ENCODE peak calls at places on chromosomes 1 and 21, in five cellular contexts. One of them, this sample, is unnamed.

GRCh38 chr1:2226525-2227340 is 1.4 kb upstream of the SKI start:
- DNase-seq in GM12891: no peak
- DNase-seq in HepG2: no peak
- DNase-seq in K562: no peak
- DNase-seq in H1: no peak
- DNase-seq in this sample: no peak

GRCh38 chr1:223887724-223888428 is 42.1 kb upstream of the TP53BP2 start:
- DNase-seq in GM12891: no peak
- DNase-seq in K562: no peak
- DNase-seq in HepG2: no peak
- DNase-seq in H1: no peak
- DNase-seq in this sample: no peak

GRCh38 chr1:221675880-221676800 is 65.7 kb downstream of the DUSP10 start:
- DNase-seq in K562: no peak
- DNase-seq in HepG2: peak
- DNase-seq in H1: no peak
- DNase-seq in GM12891: no peak
- DNase-seq in this sample: no peak

GRCh38 chr1:94079056-94079990 is 41.6 kb downstream of the ABCA4 start:
- DNase-seq in K562: no peak
- DNase-seq in HepG2: peak
- DNase-seq in H1: no peak
- DNase-seq in GM12891: no peak
- DNase-seq in this sample: no peak

GRCh38 chr1:86155807-86156561 is 588 bp downstream of the COL24A1 start:
- DNase-seq in K562: no peak
- DNase-seq in GM12891: peak
- DNase-seq in H1: no peak
- DNase-seq in HepG2: no peak
- DNase-seq in this sample: peak

GRCh38 chr1:21297975-21298374 is 7.7 kb upstream of the ECE1 start:
- DNase-seq in GM12891: no peak
- DNase-seq in H1: no peak
- DNase-seq in HepG2: no peak
- DNase-seq in K562: no peak
- DNase-seq in this sample: no peak

GRCh38 chr1:212797681-212798080 is 6.0 kb downstream of the TATDN3 start:
- DNase-seq in H1: no peak
- DNase-seq in K562: no peak
- DNase-seq in HepG2: no peak
- DNase-seq in GM12891: no peak
- DNase-seq in this sample: no peak

GRCh38 chr1:45857101-45857700 is 53.8 kb downstream of the MAST2 start:
- DNase-seq in GM12891: no peak
- DNase-seq in HepG2: peak
- DNase-seq in K562: no peak
- DNase-seq in H1: no peak
- DNase-seq in this sample: no peak

GRCh38 chr21:26840912-26841311 is 4.3 kb downstream of the ADAMTS1 start:
- DNase-seq in HepG2: no peak
- DNase-seq in GM12891: no peak
- DNase-seq in H1: no peak
- DNase-seq in K562: no peak
- DNase-seq in this sample: no peak

GRCh38 chr1:212700892-212701819 is 1.5 kb upstream of the BATF3 start:
- DNase-seq in GM12891: no peak
- DNase-seq in H1: peak
- DNase-seq in K562: peak
- DNase-seq in HepG2: no peak
- DNase-seq in this sample: no peak

GRCh38 chr1:8019229-8019620 is 6.9 kb downstream of the ERRFI1 start:
- DNase-seq in K562: no peak
- DNase-seq in H1: no peak
- DNase-seq in HepG2: no peak
- DNase-seq in GM12891: no peak
- DNase-seq in this sample: no peak

GRCh38 chr1:8017495-8018310 is 8.4 kb downstream of the ERRFI1 start:
- DNase-seq in GM12891: no peak
- DNase-seq in K562: no peak
- DNase-seq in HepG2: peak
- DNase-seq in H1: no peak
- DNase-seq in this sample: no peak

GRCh38 chr1:8021676-8022266 is 4.3 kb downstream of the ERRFI1 start:
- DNase-seq in GM12891: no peak
- DNase-seq in HepG2: no peak
- DNase-seq in H1: no peak
- DNase-seq in K562: no peak
- DNase-seq in this sample: no peak

GRCh38 chr1:8018492-8019228 is 7.4 kb downstream of the ERRFI1 start:
- DNase-seq in GM12891: no peak
- DNase-seq in K562: no peak
- DNase-seq in H1: no peak
- DNase-seq in HepG2: no peak
- DNase-seq in this sample: no peak

GRCh38 chr1:8020032-8020431 is 6.1 kb downstream of the ERRFI1 start:
- DNase-seq in GM12891: no peak
- DNase-seq in K562: no peak
- DNase-seq in HepG2: peak
- DNase-seq in H1: no peak
- DNase-seq in this sample: no peak
- TF ChIP-seq TAF1 in GM12891: no peak
- TF ChIP-seq TAF1 in K562: no peak
- TF ChIP-seq TAF1 in HepG2: no peak
- TF ChIP-seq TAF1 in H1: no peak
- TF ChIP-seq TAF1 in this sample: no peak

DNA sequence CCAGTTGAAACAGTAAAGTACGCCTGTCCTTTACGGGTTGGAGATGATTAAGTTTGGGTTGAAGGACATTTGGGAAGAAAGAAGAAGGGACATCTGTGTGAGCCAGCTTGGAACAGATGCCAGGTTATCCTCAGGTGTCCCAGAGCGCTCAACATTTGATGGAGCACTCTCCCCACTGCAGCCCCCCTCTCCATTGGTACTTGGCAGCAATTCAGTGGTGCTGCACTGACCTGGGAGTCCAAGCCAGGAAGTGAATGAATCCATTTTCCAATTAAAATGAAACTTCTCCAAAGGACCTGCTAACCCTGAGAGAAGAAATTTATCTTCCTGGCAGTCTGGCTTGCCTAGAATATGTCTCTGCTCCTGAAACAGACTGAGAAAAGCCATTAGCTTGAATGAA is 67.1 kb downstream of the FGGY start:
- DNase-seq in HepG2: no peak
- DNase-seq in K562: no peak
- DNase-seq in GM12891: no peak
- DNase-seq in H1: no peak
- DNase-seq in this sample: no peak
- TF ChIP-seq POLR2AphosphoS5 in HepG2: no peak
- TF ChIP-seq POLR2AphosphoS5 in K562: no peak
- TF ChIP-seq POLR2AphosphoS5 in GM12891: no peak
- TF ChIP-seq POLR2AphosphoS5 in H1: no peak
- TF ChIP-seq POLR2AphosphoS5 in this sample: no peak

DNA sequence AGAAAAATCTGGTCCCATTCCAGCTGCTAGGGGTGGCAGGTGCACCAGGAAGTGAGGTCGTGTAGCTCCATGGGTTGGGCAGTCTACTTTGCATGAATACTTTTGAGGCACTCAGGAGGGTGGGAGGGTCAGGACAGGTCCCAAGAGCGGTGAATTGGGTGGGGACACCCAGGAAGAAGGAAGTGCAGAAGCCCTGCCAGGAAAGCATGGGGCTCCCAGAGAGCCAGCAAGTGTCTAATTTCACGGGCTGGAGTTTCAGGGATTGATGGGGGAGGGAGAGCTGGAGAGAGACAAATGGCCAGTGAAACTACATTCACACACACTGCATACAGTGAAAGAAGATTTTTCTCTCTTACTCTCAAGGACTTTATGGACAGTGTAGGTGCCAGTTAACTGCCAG is 137.8 kb downstream of the GALNT2 start:
- DNase-seq in HepG2: no peak
- DNase-seq in GM12891: no peak
- DNase-seq in K562: peak
- DNase-seq in H1: no peak
- DNase-seq in this sample: no peak
- TF ChIP-seq POLR2A in HepG2: no peak
- TF ChIP-seq POLR2A in GM12891: no peak
- TF ChIP-seq POLR2A in K562: no peak
- TF ChIP-seq POLR2A in H1: no peak
- TF ChIP-seq POLR2A in this sample: no peak

GRCh38 chr1:36702963-36703362 is 220.2 kb upstream of the CSF3R start:
- DNase-seq in HepG2: no peak
- DNase-seq in H1: no peak
- DNase-seq in K562: peak
- DNase-seq in GM12891: no peak
- DNase-seq in this sample: no peak

GRCh38 chr1:36707221-36707620 is 224.5 kb upstream of the CSF3R start:
- DNase-seq in H1: no peak
- DNase-seq in GM12891: no peak
- DNase-seq in K562: no peak
- DNase-seq in HepG2: no peak
- DNase-seq in this sample: no peak

GRCh38 chr1:36705629-36706028 is 222.9 kb upstream of the CSF3R start:
- DNase-seq in K562: peak
- DNase-seq in H1: no peak
- DNase-seq in GM12891: no peak
- DNase-seq in HepG2: no peak
- DNase-seq in this sample: no peak

GRCh38 chr1:36706416-36706815 is 223.7 kb upstream of the CSF3R start:
- DNase-seq in K562: no peak
- DNase-seq in GM12891: no peak
- DNase-seq in HepG2: no peak
- DNase-seq in H1: no peak
- DNase-seq in this sample: no peak

GRCh38 chr1:36703526-36704208 is 221.0 kb upstream of the CSF3R start:
- DNase-seq in GM12891: peak
- DNase-seq in H1: peak
- DNase-seq in HepG2: peak
- DNase-seq in K562: peak
- DNase-seq in this sample: peak
- TF ChIP-seq TAF1 in GM12891: no peak
- TF ChIP-seq TAF1 in H1: peak
- TF ChIP-seq TAF1 in HepG2: no peak
- TF ChIP-seq TAF1 in K562: no peak
- TF ChIP-seq TAF1 in this sample: no peak

DNA sequence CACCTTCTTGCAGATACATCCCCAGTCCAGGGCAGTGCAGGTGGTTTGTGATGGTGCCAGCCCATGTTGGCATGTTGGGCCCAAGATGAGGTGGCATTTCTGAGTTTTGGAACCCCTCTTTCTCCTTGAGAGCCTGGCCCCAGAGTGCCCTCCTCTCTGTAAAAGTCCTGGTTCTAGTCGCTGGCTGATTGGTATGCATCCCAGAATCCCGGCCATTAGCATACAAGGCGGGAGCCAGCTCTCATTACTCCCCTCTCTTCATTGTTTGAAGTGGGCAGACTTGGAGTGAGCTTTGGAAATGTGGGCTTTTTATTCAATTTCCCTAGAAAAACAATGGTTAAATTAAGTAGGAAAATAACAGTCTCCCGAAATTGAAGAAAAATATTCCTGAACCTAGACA is 7.8 kb downstream of the ARHGEF10L start:
- DNase-seq in H1: no peak
- DNase-seq in HepG2: no peak
- DNase-seq in K562: no peak
- DNase-seq in GM12891: no peak
- DNase-seq in this sample: no peak
- TF ChIP-seq POLR2AphosphoS5 in H1: no peak
- TF ChIP-seq POLR2AphosphoS5 in HepG2: no peak
- TF ChIP-seq POLR2AphosphoS5 in K562: no peak
- TF ChIP-seq POLR2AphosphoS5 in GM12891: no peak
- TF ChIP-seq POLR2AphosphoS5 in this sample: no peak

GRCh38 chr1:35637401-35637809 is 3.9 kb downstream of the PSMB2 start:
- DNase-seq in GM12891: no peak
- DNase-seq in K562: peak
- DNase-seq in HepG2: peak
- DNase-seq in H1: no peak
- DNase-seq in this sample: peak

GRCh38 chr1:35642472-35642955 is 1.2 kb upstream of the PSMB2 start:
- DNase-seq in K562: peak
- DNase-seq in H1: no peak
- DNase-seq in GM12891: no peak
- DNase-seq in HepG2: no peak
- DNase-seq in this sample: no peak

GRCh38 chr1:35644204-35644603 is 2.9 kb upstream of the PSMB2 start:
- DNase-seq in K562: no peak
- DNase-seq in GM12891: no peak
- DNase-seq in HepG2: no peak
- DNase-seq in H1: no peak
- DNase-seq in this sample: no peak

GRCh38 chr1:35640380-35641232 is 720 bp downstream of the PSMB2 start:
- DNase-seq in GM12891: no peak
- DNase-seq in HepG2: no peak
- DNase-seq in K562: peak
- DNase-seq in H1: no peak
- DNase-seq in this sample: no peak

DNA sequence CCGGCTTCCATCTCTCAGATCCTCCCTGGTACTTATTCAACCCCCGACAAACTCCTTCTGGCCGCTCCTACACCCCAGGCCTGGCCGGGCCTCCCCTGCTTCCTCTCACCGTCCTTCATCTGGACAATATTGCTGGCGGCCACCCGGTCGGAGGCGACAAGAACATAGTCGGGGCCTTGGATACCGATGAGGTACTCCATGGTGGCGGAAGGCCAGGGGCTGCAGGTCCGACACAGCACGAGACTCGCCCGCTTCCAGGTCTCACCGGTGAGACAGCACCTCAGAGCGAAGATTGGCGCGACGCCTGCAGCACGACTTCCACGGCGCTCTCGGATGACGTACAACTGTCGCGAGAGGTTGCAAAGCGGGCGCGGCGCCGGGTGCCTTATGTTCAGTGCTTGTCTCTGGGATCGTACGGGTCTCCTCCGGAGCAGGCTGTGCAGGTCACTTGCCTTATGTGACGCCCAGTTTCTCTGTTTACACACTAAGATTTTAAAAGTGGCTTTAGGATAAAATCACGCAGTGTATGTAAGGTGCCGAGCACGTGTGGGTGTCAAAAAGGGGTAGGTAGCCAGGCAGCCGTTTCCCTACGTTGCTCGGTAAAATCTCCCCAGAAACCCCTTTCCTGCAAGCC is at the start of gene PSMB2:
- DNase-seq in H1: peak
- DNase-seq in K562: peak
- DNase-seq in GM12891: peak
- DNase-seq in HepG2: peak
- DNase-seq in this sample: peak
- TF ChIP-seq POLR2A in H1: peak
- TF ChIP-seq POLR2A in K562: peak
- TF ChIP-seq POLR2A in GM12891: peak
- TF ChIP-seq POLR2A in HepG2: peak
- TF ChIP-seq POLR2A in this sample: peak

GRCh38 chr1:84570436-84571149 is 3.6 kb downstream of the CTBS start:
- DNase-seq in HepG2: no peak
- DNase-seq in H1: no peak
- DNase-seq in K562: no peak
- DNase-seq in GM12891: no peak
- DNase-seq in this sample: no peak
- TF ChIP-seq TAF1 in HepG2: no peak
- TF ChIP-seq TAF1 in H1: no peak
- TF ChIP-seq TAF1 in K562: no peak
- TF ChIP-seq TAF1 in GM12891: no peak
- TF ChIP-seq TAF1 in this sample: no peak